ENCODE peak calls at places on chromosomes 16 and 17, in five cellular contexts. One of them, this sample, is unnamed.

GRCh38 chr16:70767377-70768204 is 33.4 kb downstream of the VAC14 start:
- DNase-seq in GM04504: no peak
- DNase-seq in lower leg skin: no peak
- DNase-seq in T-helper 2 cell: no peak
- DNase-seq in astrocyte of the cerebellum: no peak
- DNase-seq in this sample: no peak

GRCh38 chr16:77434365-77435239 is at the start of gene ADAMTS18:
- DNase-seq in astrocyte of the cerebellum: no peak
- DNase-seq in lower leg skin: no peak
- DNase-seq in T-helper 2 cell: no peak
- DNase-seq in GM04504: no peak
- DNase-seq in this sample: no peak

GRCh38 chr16:17511340-17511739 is 40.6 kb upstream of the XYLT1 start:
- DNase-seq in lower leg skin: no peak
- DNase-seq in astrocyte of the cerebellum: no peak
- DNase-seq in GM04504: peak
- DNase-seq in T-helper 2 cell: no peak
- DNase-seq in this sample: no peak

GRCh38 chr17:50147841-50148225 is 2.6 kb downstream of the PPP1R9B start:
- DNase-seq in astrocyte of the cerebellum: no peak
- DNase-seq in GM04504: no peak
- DNase-seq in lower leg skin: no peak
- DNase-seq in T-helper 2 cell: no peak
- DNase-seq in this sample: no peak

GRCh38 chr16:13999895-14000425 is 71.2 kb upstream of the MRTFB start:
- DNase-seq in GM04504: no peak
- DNase-seq in lower leg skin: no peak
- DNase-seq in T-helper 2 cell: no peak
- DNase-seq in astrocyte of the cerebellum: no peak
- DNase-seq in this sample: no peak

GRCh38 chr17:50365649-50366393 is 7.2 kb downstream of the MRPL27 start:
- DNase-seq in astrocyte of the cerebellum: no peak
- DNase-seq in T-helper 2 cell: no peak
- DNase-seq in lower leg skin: no peak
- DNase-seq in GM04504: no peak
- DNase-seq in this sample: no peak

GRCh38 chr16:31277659-31278260 is 18.0 kb downstream of the ITGAM start:
- DNase-seq in astrocyte of the cerebellum: no peak
- DNase-seq in GM04504: no peak
- DNase-seq in lower leg skin: peak
- DNase-seq in T-helper 2 cell: no peak
- DNase-seq in this sample: no peak

GRCh38 chr17:51059781-51060180 is 60.9 kb downstream of the SPAG9 start:
- DNase-seq in lower leg skin: no peak
- DNase-seq in GM04504: no peak
- DNase-seq in T-helper 2 cell: no peak
- DNase-seq in astrocyte of the cerebellum: no peak
- DNase-seq in this sample: no peak

GRCh38 chr17:68457168-68457538 is at the start of gene WIPI1:
- DNase-seq in T-helper 2 cell: no peak
- DNase-seq in astrocyte of the cerebellum: no peak
- DNase-seq in lower leg skin: peak
- DNase-seq in GM04504: no peak
- DNase-seq in this sample: no peak

GRCh38 chr16:68384293-68385255 is 63.7 kb downstream of the SMPD3 start:
- DNase-seq in GM04504: no peak
- DNase-seq in astrocyte of the cerebellum: no peak
- DNase-seq in lower leg skin: no peak
- DNase-seq in T-helper 2 cell: no peak
- DNase-seq in this sample: no peak

GRCh38 chr16:56708418-56708817 is 21.5 kb upstream of the NUP93 start:
- DNase-seq in astrocyte of the cerebellum: no peak
- DNase-seq in T-helper 2 cell: peak
- DNase-seq in GM04504: no peak
- DNase-seq in lower leg skin: peak
- DNase-seq in this sample: no peak

GRCh38 chr17:80307994-80308671 is 47.5 kb downstream of the RNF213 start:
- DNase-seq in GM04504: no peak
- DNase-seq in T-helper 2 cell: no peak
- DNase-seq in lower leg skin: peak
- DNase-seq in astrocyte of the cerebellum: no peak
- DNase-seq in this sample: no peak

GRCh38 chr17:39609416-39610025 is 1.8 kb upstream of the NEUROD2 start:
- DNase-seq in GM04504: no peak
- DNase-seq in T-helper 2 cell: no peak
- DNase-seq in lower leg skin: no peak
- DNase-seq in astrocyte of the cerebellum: no peak
- DNase-seq in this sample: no peak

GRCh38 chr17:75574404-75575093 is 13.1 kb upstream of the MYO15B start:
- DNase-seq in T-helper 2 cell: no peak
- DNase-seq in astrocyte of the cerebellum: no peak
- DNase-seq in GM04504: no peak
- DNase-seq in lower leg skin: no peak
- DNase-seq in this sample: no peak

GRCh38 chr16:56269824-56270684 is 78.8 kb downstream of the GNAO1 start:
- DNase-seq in astrocyte of the cerebellum: no peak
- DNase-seq in T-helper 2 cell: no peak
- DNase-seq in GM04504: peak
- DNase-seq in lower leg skin: no peak
- DNase-seq in this sample: no peak

GRCh38 chr16:81136331-81137011 is 40.3 kb upstream of the GCSH start:
- DNase-seq in T-helper 2 cell: no peak
- DNase-seq in GM04504: no peak
- DNase-seq in lower leg skin: no peak
- DNase-seq in astrocyte of the cerebellum: no peak
- DNase-seq in this sample: no peak

GRCh38 chr16:57826706-57827625 is 24.7 kb upstream of the KIFC3 start:
- DNase-seq in lower leg skin: no peak
- DNase-seq in T-helper 2 cell: no peak
- DNase-seq in astrocyte of the cerebellum: no peak
- DNase-seq in GM04504: no peak
- DNase-seq in this sample: no peak

GRCh38 chr16:24478401-24478800 is 61.0 kb upstream of the RBBP6 start:
- DNase-seq in T-helper 2 cell: no peak
- DNase-seq in GM04504: no peak
- DNase-seq in astrocyte of the cerebellum: no peak
- DNase-seq in lower leg skin: peak
- DNase-seq in this sample: no peak

GRCh38 chr17:16931318-16932060 is 40.4 kb downstream of the TNFRSF13B start:
- DNase-seq in astrocyte of the cerebellum: no peak
- DNase-seq in GM04504: no peak
- DNase-seq in lower leg skin: no peak
- DNase-seq in T-helper 2 cell: no peak
- DNase-seq in this sample: no peak

GRCh38 chr17:19448341-19449268 is 37.6 kb downstream of the RNF112 start:
- DNase-seq in T-helper 2 cell: no peak
- DNase-seq in lower leg skin: no peak
- DNase-seq in astrocyte of the cerebellum: peak
- DNase-seq in GM04504: peak
- DNase-seq in this sample: no peak

GRCh38 chr17:64001763-64002529 is 3.8 kb downstream of the PRR29 start:
- DNase-seq in GM04504: no peak
- DNase-seq in lower leg skin: peak
- DNase-seq in T-helper 2 cell: no peak
- DNase-seq in astrocyte of the cerebellum: no peak
- DNase-seq in this sample: no peak

GRCh38 chr17:73697872-73698271 is 53.6 kb upstream of the SDK2 start:
- DNase-seq in astrocyte of the cerebellum: no peak
- DNase-seq in GM04504: no peak
- DNase-seq in T-helper 2 cell: no peak
- DNase-seq in lower leg skin: peak
- DNase-seq in this sample: no peak

GRCh38 chr17:607341-608060 is 107.1 kb downstream of the VPS53 start:
- DNase-seq in GM04504: no peak
- DNase-seq in T-helper 2 cell: no peak
- DNase-seq in lower leg skin: no peak
- DNase-seq in astrocyte of the cerebellum: no peak
- DNase-seq in this sample: no peak

GRCh38 chr16:71669926-71670536 is 44.0 kb downstream of the MARVELD3 start:
- DNase-seq in T-helper 2 cell: no peak
- DNase-seq in lower leg skin: no peak
- DNase-seq in GM04504: no peak
- DNase-seq in astrocyte of the cerebellum: no peak
- DNase-seq in this sample: no peak

GRCh38 chr17:81004336-81005015 is 12.8 kb downstream of the CHMP6 start:
- DNase-seq in GM04504: no peak
- DNase-seq in astrocyte of the cerebellum: no peak
- DNase-seq in T-helper 2 cell: no peak
- DNase-seq in lower leg skin: no peak
- DNase-seq in this sample: no peak

GRCh38 chr16:73149329-73149728 is 101.4 kb upstream of the ZFHX3 start:
- DNase-seq in astrocyte of the cerebellum: no peak
- DNase-seq in GM04504: no peak
- DNase-seq in lower leg skin: no peak
- DNase-seq in T-helper 2 cell: no peak
- DNase-seq in this sample: no peak

GRCh38 chr17:35618628-35619027 is 31.5 kb downstream of the AP2B1 start:
- DNase-seq in T-helper 2 cell: no peak
- DNase-seq in lower leg skin: no peak
- DNase-seq in astrocyte of the cerebellum: no peak
- DNase-seq in GM04504: no peak
- DNase-seq in this sample: no peak

GRCh38 chr17:78144146-78144719 is 2.0 kb upstream of the C17orf99 start:
- DNase-seq in T-helper 2 cell: no peak
- DNase-seq in lower leg skin: peak
- DNase-seq in astrocyte of the cerebellum: peak
- DNase-seq in GM04504: peak
- DNase-seq in this sample: no peak

GRCh38 chr17:29722411-29723198 is 99.9 kb upstream of the CORO6 start:
- DNase-seq in T-helper 2 cell: peak
- DNase-seq in astrocyte of the cerebellum: no peak
- DNase-seq in lower leg skin: no peak
- DNase-seq in GM04504: peak
- DNase-seq in this sample: no peak

GRCh38 chr16:83939266-83939856 is 13.7 kb upstream of the OSGIN1 start:
- DNase-seq in GM04504: no peak
- DNase-seq in astrocyte of the cerebellum: no peak
- DNase-seq in T-helper 2 cell: no peak
- DNase-seq in lower leg skin: no peak
- DNase-seq in this sample: no peak

GRCh38 chr17:74814453-74814852 is 38.3 kb upstream of the NAT9 start:
- DNase-seq in astrocyte of the cerebellum: no peak
- DNase-seq in lower leg skin: no peak
- DNase-seq in GM04504: no peak
- DNase-seq in T-helper 2 cell: no peak
- DNase-seq in this sample: no peak